ENCODE peak calls at places on chromosomes 5 and 9, in six cellular contexts. Z is tibial artery, Q is hepatic stellate cell, A is KBM-7, J is HFF-Myc, G is kidney tubule cell. K is an unnamed sample.

GRCh38 chr5:27876071-27876470 is 837.7 kb upstream of the CDH9 start:
- DNase-seq in Q (no peak), G (no peak), J (no peak), A (no peak), Z (no peak), K (no peak)

GRCh38 chr9:137112564-137113384 is 1.8 kb downstream of the DPP7 start:
- DNase-seq in A (no peak), Q (no peak), Z (no peak), G (no peak), J (no peak), K (no peak)

GRCh38 chr9:16627967-16628366 is 242.5 kb downstream of the BNC2 start:
- DNase-seq in A (no peak), J (peak), Q (peak), Z (peak), G (peak), K (no peak)

GRCh38 chr9:101516655-101517054 is 17.0 kb upstream of the RNF20 start:
- DNase-seq in Z (no peak), A (no peak), G (no peak), J (no peak), Q (no peak), K (no peak)

GRCh38 chr5:180172447-180173197 is 36.4 kb downstream of the RASGEF1C start:
- DNase-seq in J (no peak), Z (no peak), A (no peak), G (no peak), Q (no peak), K (no peak)

GRCh38 chr9:130963337-130963908 is 24.4 kb upstream of the FIBCD1 start:
- DNase-seq in J (no peak), A (no peak), Q (no peak), Z (no peak), G (no peak), K (no peak)

GRCh38 chr9:32644698-32645097 is 9.2 kb upstream of the TAF1L start:
- DNase-seq in A (no peak), Q (peak), Z (no peak), J (peak), G (peak), K (no peak)

GRCh38 chr9:125919565-125919964 is 172.4 kb downstream of the PBX3 start:
- DNase-seq in Q (no peak), G (no peak), J (no peak), Z (no peak), A (no peak), K (no peak)

GRCh38 chr9:98994226-98995058 is 50.7 kb downstream of the COL15A1 start:
- DNase-seq in A (no peak), Q (no peak), Z (no peak), G (no peak), J (no peak), K (no peak)

GRCh38 chr9:93292664-93293328 is 108.9 kb downstream of the WNK2 start:
- DNase-seq in J (no peak), A (no peak), Q (no peak), G (no peak), Z (no peak), K (no peak)

GRCh38 chr5:36373527-36374086 is 71.9 kb upstream of the RANBP3L start:
- DNase-seq in A (peak), G (peak), Q (no peak), J (peak), Z (peak), K (peak)

GRCh38 chr9:73807956-73808355 is 656.3 kb downstream of the ANXA1 start:
- DNase-seq in Q (no peak), Z (no peak), J (no peak), G (peak), A (no peak), K (no peak)

GRCh38 chr9:81074261-81074660 is 615.1 kb downstream of the TLE1 start:
- DNase-seq in A (no peak), G (peak), Z (no peak), Q (no peak), J (no peak), K (no peak)

GRCh38 chr5:134432677-134433359 is 21.1 kb upstream of the CDKN2AIPNL start:
- DNase-seq in Z (no peak), J (no peak), A (no peak), G (no peak), Q (no peak), K (no peak)

GRCh38 chr9:86990276-86990675 is 43.0 kb upstream of the GAS1 start:
- DNase-seq in Q (no peak), G (no peak), J (no peak), Z (no peak), A (no peak), K (no peak)

GRCh38 chr5:140239939-140240700 is 62.8 kb downstream of the PFDN1 start:
- DNase-seq in Q (peak), J (no peak), G (peak), Z (peak), A (peak), K (no peak)

GRCh38 chr9:90600029-90600428 is 42.6 kb downstream of the DIRAS2 start:
- DNase-seq in G (no peak), Q (no peak), Z (no peak), A (no peak), J (no peak), K (no peak)

GRCh38 chr5:179290681-179291540 is 54.4 kb downstream of the ADAMTS2 start:
- DNase-seq in G (no peak), A (no peak), J (no peak), Z (no peak), Q (no peak), K (no peak)

GRCh38 chr5:109350537-109351270 is 59.1 kb downstream of the PJA2 start:
- DNase-seq in Z (no peak), G (peak), Q (no peak), A (no peak), J (no peak), K (no peak)

GRCh38 chr9:85914108-85914507 is 26.8 kb upstream of the NAA35 start:
- DNase-seq in A (no peak), Z (no peak), Q (no peak), J (no peak), G (no peak), K (no peak)

GRCh38 chr9:99722852-99723251 is 98.8 kb upstream of the NR4A3 start:
- DNase-seq in A (no peak), Z (no peak), G (no peak), J (no peak), Q (no peak), K (no peak)

GRCh38 chr9:136052433-136052880 is 42.6 kb downstream of the NACC2 start:
- DNase-seq in Z (no peak), G (peak), Q (peak), J (no peak), A (no peak), K (no peak)

GRCh38 chr5:94245608-94246007 is 372.8 kb downstream of the KIAA0825 start:
- DNase-seq in Z (no peak), G (no peak), J (no peak), A (peak), Q (no peak), K (peak)

GRCh38 chr9:136050706-136051567 is 44.2 kb downstream of the NACC2 start:
- DNase-seq in A (no peak), J (no peak), Z (no peak), G (no peak), Q (no peak), K (no peak)

GRCh38 chr5:122465994-122466393 is 154.0 kb downstream of the SNCAIP start:
- DNase-seq in A (no peak), Z (no peak), G (no peak), J (no peak), Q (no peak), K (no peak)

GRCh38 chr5:157603333-157604190 is 28.0 kb upstream of the ADAM19 start:
- DNase-seq in A (peak), J (peak), Z (no peak), G (peak), Q (peak), K (no peak)

GRCh38 chr9:87569008-87569908 is 71.6 kb downstream of the DAPK1 start:
- DNase-seq in Z (no peak), J (no peak), Q (no peak), G (peak), A (no peak), K (no peak)

GRCh38 chr9:82531795-82532194 is 531.1 kb downstream of the RASEF start:
- DNase-seq in Z (no peak), G (no peak), J (no peak), Q (no peak), A (no peak), K (no peak)

GRCh38 chr5:111680737-111681413 is 76.1 kb downstream of the NREP start:
- DNase-seq in A (no peak), G (peak), Z (peak), Q (peak), J (peak), K (no peak)

GRCh38 chr9:131382850-131383729 is 10.8 kb upstream of the PRRC2B start:
- DNase-seq in A (no peak), G (peak), Q (peak), J (peak), Z (no peak), K (no peak)

GRCh38 chr5:61200582-61201155 is 38.4 kb upstream of the SMIM15 start:
- DNase-seq in G (peak), A (no peak), Z (no peak), Q (no peak), J (no peak), K (no peak)

GRCh38 chr9:109278848-109279247 is 42.0 kb downstream of the EPB41L4B start:
- DNase-seq in A (no peak), Q (no peak), Z (no peak), J (no peak), G (no peak), K (no peak)

GRCh38 chr5:95955996-95956899 is 5.4 kb downstream of the ELL2 start:
- DNase-seq in G (no peak), Z (no peak), J (no peak), A (no peak), Q (no peak), K (no peak)

GRCh38 chr9:96217756-96218693 is 84.0 kb downstream of the HSD17B3 start:
- DNase-seq in Z (peak), A (peak), J (no peak), G (peak), Q (peak), K (no peak)

GRCh38 chr5:59810041-59810440 is 83.5 kb downstream of the PDE4D start:
- DNase-seq in Z (peak), A (peak), J (no peak), Q (peak), G (peak), K (peak)

GRCh38 chr5:113282470-113282869 is 152.3 kb downstream of the TSSK1B start:
- DNase-seq in A (no peak), J (no peak), Q (no peak), Z (no peak), G (peak), K (no peak)

GRCh38 chr5:75049581-75050274 is 2.6 kb downstream of the GCNT4 start:
- DNase-seq in Q (peak), J (no peak), A (peak), G (peak), Z (peak), K (no peak)

GRCh38 chr9:82148849-82149544 is 160.4 kb downstream of the SPATA31D1 start:
- DNase-seq in A (no peak), J (peak), Q (peak), G (no peak), Z (no peak), K (no peak)

GRCh38 chr5:179262126-179262920 is 82.9 kb downstream of the ADAMTS2 start:
- DNase-seq in A (no peak), J (no peak), G (no peak), Q (no peak), Z (no peak), K (no peak)

GRCh38 chr5:159003045-159004030 is 96.4 kb downstream of the EBF1 start:
- DNase-seq in J (no peak), Z (no peak), Q (no peak), A (peak), G (no peak), K (no peak)